ENCODE peak calls at places on chromosomes 6 and 20, in four cellular contexts. I is BE2C, O is HS-5, C is SIG-M5. G is an unnamed sample.
A peak's percentile ranks its signal among the peaks of the same experiment; 100 is the strongest.

GRCh38 chr20:846894-847278 is 13.4 kb downstream of the FAM110A start:
- DNase-seq in O (no peak), I (no peak), C (peak; percentile 33), G (no peak)

GRCh38 chr6:113995632-113996031 is 24.7 kb upstream of the HDAC2 start:
- DNase-seq in O (peak; percentile 94), C (no peak), I (peak; percentile 72), G (peak; percentile 87)

GRCh38 chr6:74187811-74188210 is 491.8 kb downstream of the CD109 start:
- DNase-seq in O (no peak), C (no peak), I (no peak), G (no peak)

GRCh38 chr6:125481056-125481455 is 179.3 kb upstream of the HDDC2 start:
- DNase-seq in O (no peak), I (no peak), C (no peak), G (no peak)

GRCh38 chr6:36618366-36619355 is 24.5 kb downstream of the SRSF3 start:
- DNase-seq in I (no peak), O (no peak), C (no peak), G (no peak)

GRCh38 chr20:25007491-25008305 is 15.1 kb upstream of the APMAP start:
- DNase-seq in O (no peak), I (no peak), C (no peak), G (no peak)

GRCh38 chr20:13469262-13469661 is 169.5 kb downstream of the TASP1 start:
- DNase-seq in C (no peak), I (no peak), O (no peak), G (no peak)

GRCh38 chr6:147621280-147621679 is 112.8 kb downstream of the SAMD5 start:
- DNase-seq in I (no peak), O (peak; percentile 82), C (no peak), G (no peak)

GRCh38 chr6:6494677-6495076 is 93.8 kb upstream of the LY86 start:
- DNase-seq in C (no peak), O (no peak), I (peak; percentile 40), G (no peak)

GRCh38 chr6:17580518-17581048 is 19.5 kb upstream of the FAM8A1 start:
- DNase-seq in O (no peak), C (no peak), I (no peak), G (no peak)

GRCh38 chr6:112595201-112595600 is 248.1 kb downstream of the RFPL4B start:
- DNase-seq in O (no peak), I (no peak), C (no peak), G (no peak)

GRCh38 chr6:2503816-2504494 is 246.8 kb downstream of the MYLK4 start:
- DNase-seq in I (no peak), C (no peak), O (peak; percentile 37), G (peak; percentile 14)

GRCh38 chr20:24634855-24635254 is 165.4 kb downstream of the SYNDIG1 start:
- DNase-seq in C (no peak), O (peak; percentile 50), I (peak; percentile 78), G (peak; percentile 64)

GRCh38 chr6:37399131-37399530 is 33.9 kb upstream of the CMTR1 start:
- DNase-seq in C (no peak), O (no peak), I (no peak), G (no peak)

GRCh38 chr6:2854394-2854982 is 12.8 kb upstream of the SERPINB1 start:
- DNase-seq in I (no peak), C (peak; percentile 37), O (no peak), G (no peak)

GRCh38 chr6:108117427-108118358 is 43.2 kb upstream of the OSTM1 start:
- DNase-seq in C (no peak), I (no peak), O (no peak), G (no peak)

GRCh38 chr20:62294516-62294915 is 8.3 kb upstream of the ADRM1 start:
- DNase-seq in I (no peak), C (no peak), O (no peak), G (no peak)

GRCh38 chr6:28209753-28210535 is 15.1 kb upstream of the ZSCAN9 start:
- DNase-seq in I (no peak), O (no peak), C (no peak), G (no peak)

GRCh38 chr20:1005452-1006027 is 3.4 kb upstream of the RSPO4 start:
- DNase-seq in O (peak; percentile 3), I (no peak), C (no peak), G (peak; percentile 19)

GRCh38 chr6:105164418-105164817 is 15.4 kb downstream of the POPDC3 start:
- DNase-seq in C (no peak), I (peak; percentile 54), O (no peak), G (no peak)

GRCh38 chr6:7658543-7658942 is 67.4 kb upstream of the BMP6 start:
- DNase-seq in I (no peak), C (no peak), O (no peak), G (no peak)

GRCh38 chr6:21648475-21649050 is 55.0 kb downstream of the SOX4 start:
- DNase-seq in I (no peak), O (no peak), C (peak; percentile 12), G (no peak)

GRCh38 chr6:43493230-43493629 is 15.9 kb downstream of the TJAP1 start:
- DNase-seq in C (no peak), O (no peak), I (no peak), G (no peak)

G was measured in kidney epithelial cell.